ENCODE peak calls at places on chromosomes 7 and 10, in eight cellular contexts. One of them, this sample, is unnamed.

GRCh38 chr10:26214538-26215461 is 1.8 kb upstream of the GAD2 start:
- DNase-seq in NAMALWA: no peak
- DNase-seq in NCI-H2171 treated with DMSO at 0.1 percent for 48 hours: no peak
- DNase-seq in cerebellar cortex: no peak
- DNase-seq in GM13976: peak
- DNase-seq in RCC 7860: no peak
- DNase-seq in EH: no peak
- DNase-seq in activated T-cell treated with anti-CD3 and anti-CD28 coated beads, Interleukin-2, amount 50 U/mL, for 72 hours: no peak
- DNase-seq in this sample: no peak

GRCh38 chr7:151674161-151674920 is 154.6 kb upstream of the RHEB start:
- DNase-seq in NAMALWA: no peak
- DNase-seq in NCI-H2171 treated with DMSO at 0.1 percent for 48 hours: peak
- DNase-seq in cerebellar cortex: no peak
- DNase-seq in GM13976: no peak
- DNase-seq in RCC 7860: no peak
- DNase-seq in EH: no peak
- DNase-seq in activated T-cell treated with anti-CD3 and anti-CD28 coated beads, Interleukin-2, amount 50 U/mL, for 72 hours: no peak
- DNase-seq in this sample: no peak

GRCh38 chr7:122132341-122132740 is 11.7 kb downstream of the AASS start:
- DNase-seq in NAMALWA: no peak
- DNase-seq in NCI-H2171 treated with DMSO at 0.1 percent for 48 hours: no peak
- DNase-seq in cerebellar cortex: no peak
- DNase-seq in GM13976: no peak
- DNase-seq in RCC 7860: no peak
- DNase-seq in EH: peak
- DNase-seq in activated T-cell treated with anti-CD3 and anti-CD28 coated beads, Interleukin-2, amount 50 U/mL, for 72 hours: no peak
- DNase-seq in this sample: no peak

GRCh38 chr10:4229106-4229505 is 444.1 kb upstream of the KLF6 start:
- DNase-seq in NAMALWA: no peak
- DNase-seq in NCI-H2171 treated with DMSO at 0.1 percent for 48 hours: no peak
- DNase-seq in cerebellar cortex: no peak
- DNase-seq in GM13976: no peak
- DNase-seq in RCC 7860: no peak
- DNase-seq in EH: no peak
- DNase-seq in activated T-cell treated with anti-CD3 and anti-CD28 coated beads, Interleukin-2, amount 50 U/mL, for 72 hours: no peak
- DNase-seq in this sample: no peak

GRCh38 chr7:44152971-44153947 is 12.1 kb upstream of the MYL7 start:
- DNase-seq in NAMALWA: no peak
- DNase-seq in NCI-H2171 treated with DMSO at 0.1 percent for 48 hours: no peak
- DNase-seq in cerebellar cortex: no peak
- DNase-seq in GM13976: no peak
- DNase-seq in RCC 7860: no peak
- DNase-seq in EH: no peak
- DNase-seq in activated T-cell treated with anti-CD3 and anti-CD28 coated beads, Interleukin-2, amount 50 U/mL, for 72 hours: no peak
- DNase-seq in this sample: no peak

GRCh38 chr7:98617051-98617959 is at the start of gene NPTX2:
- DNase-seq in NAMALWA: no peak
- DNase-seq in NCI-H2171 treated with DMSO at 0.1 percent for 48 hours: peak
- DNase-seq in cerebellar cortex: peak
- DNase-seq in GM13976: no peak
- DNase-seq in RCC 7860: no peak
- DNase-seq in EH: peak
- DNase-seq in activated T-cell treated with anti-CD3 and anti-CD28 coated beads, Interleukin-2, amount 50 U/mL, for 72 hours: peak
- DNase-seq in this sample: peak

GRCh38 chr7:163298-163695 is 29.1 kb upstream of the FAM20C start:
- DNase-seq in NAMALWA: no peak
- DNase-seq in NCI-H2171 treated with DMSO at 0.1 percent for 48 hours: no peak
- DNase-seq in cerebellar cortex: peak
- DNase-seq in GM13976: no peak
- DNase-seq in RCC 7860: no peak
- DNase-seq in EH: no peak
- DNase-seq in activated T-cell treated with anti-CD3 and anti-CD28 coated beads, Interleukin-2, amount 50 U/mL, for 72 hours: no peak
- DNase-seq in this sample: no peak

GRCh38 chr10:116974442-116975005 is 30.5 kb downstream of the SHTN1 start:
- DNase-seq in NAMALWA: no peak
- DNase-seq in NCI-H2171 treated with DMSO at 0.1 percent for 48 hours: peak
- DNase-seq in cerebellar cortex: no peak
- DNase-seq in GM13976: no peak
- DNase-seq in RCC 7860: no peak
- DNase-seq in EH: peak
- DNase-seq in activated T-cell treated with anti-CD3 and anti-CD28 coated beads, Interleukin-2, amount 50 U/mL, for 72 hours: no peak
- DNase-seq in this sample: no peak

GRCh38 chr10:96656839-96657238 is 63.5 kb downstream of the PIK3AP1 start:
- DNase-seq in NAMALWA: no peak
- DNase-seq in NCI-H2171 treated with DMSO at 0.1 percent for 48 hours: no peak
- DNase-seq in cerebellar cortex: no peak
- DNase-seq in GM13976: no peak
- DNase-seq in RCC 7860: no peak
- DNase-seq in EH: no peak
- DNase-seq in activated T-cell treated with anti-CD3 and anti-CD28 coated beads, Interleukin-2, amount 50 U/mL, for 72 hours: no peak
- DNase-seq in this sample: no peak

GRCh38 chr7:69256634-69257081 is 341.6 kb upstream of the AUTS2 start:
- DNase-seq in NAMALWA: no peak
- DNase-seq in NCI-H2171 treated with DMSO at 0.1 percent for 48 hours: peak
- DNase-seq in cerebellar cortex: no peak
- DNase-seq in GM13976: no peak
- DNase-seq in RCC 7860: no peak
- DNase-seq in EH: no peak
- DNase-seq in activated T-cell treated with anti-CD3 and anti-CD28 coated beads, Interleukin-2, amount 50 U/mL, for 72 hours: no peak
- DNase-seq in this sample: no peak

GRCh38 chr7:106329971-106330733 is 45.4 kb upstream of the NAMPT start:
- DNase-seq in NAMALWA: no peak
- DNase-seq in NCI-H2171 treated with DMSO at 0.1 percent for 48 hours: no peak
- DNase-seq in cerebellar cortex: no peak
- DNase-seq in GM13976: no peak
- DNase-seq in RCC 7860: peak
- DNase-seq in EH: peak
- DNase-seq in activated T-cell treated with anti-CD3 and anti-CD28 coated beads, Interleukin-2, amount 50 U/mL, for 72 hours: no peak
- DNase-seq in this sample: no peak

GRCh38 chr7:48084727-48085432 is 4.2 kb upstream of the UPP1 start:
- DNase-seq in NAMALWA: peak
- DNase-seq in NCI-H2171 treated with DMSO at 0.1 percent for 48 hours: no peak
- DNase-seq in cerebellar cortex: no peak
- DNase-seq in GM13976: peak
- DNase-seq in RCC 7860: peak
- DNase-seq in EH: peak
- DNase-seq in activated T-cell treated with anti-CD3 and anti-CD28 coated beads, Interleukin-2, amount 50 U/mL, for 72 hours: peak
- DNase-seq in this sample: no peak

GRCh38 chr10:36251068-36251467 is 609.0 kb upstream of the FZD8 start:
- DNase-seq in NAMALWA: no peak
- DNase-seq in NCI-H2171 treated with DMSO at 0.1 percent for 48 hours: no peak
- DNase-seq in cerebellar cortex: no peak
- DNase-seq in GM13976: no peak
- DNase-seq in RCC 7860: no peak
- DNase-seq in EH: no peak
- DNase-seq in activated T-cell treated with anti-CD3 and anti-CD28 coated beads, Interleukin-2, amount 50 U/mL, for 72 hours: no peak
- DNase-seq in this sample: no peak

GRCh38 chr7:1563939-1564602 is 5.8 kb downstream of the PSMG3 start:
- DNase-seq in NAMALWA: no peak
- DNase-seq in NCI-H2171 treated with DMSO at 0.1 percent for 48 hours: no peak
- DNase-seq in cerebellar cortex: no peak
- DNase-seq in GM13976: no peak
- DNase-seq in RCC 7860: no peak
- DNase-seq in EH: no peak
- DNase-seq in activated T-cell treated with anti-CD3 and anti-CD28 coated beads, Interleukin-2, amount 50 U/mL, for 72 hours: no peak
- DNase-seq in this sample: no peak

GRCh38 chr7:66627876-66628360 is 763 bp upstream of the KCTD7 start:
- DNase-seq in NAMALWA: no peak
- DNase-seq in NCI-H2171 treated with DMSO at 0.1 percent for 48 hours: no peak
- DNase-seq in cerebellar cortex: no peak
- DNase-seq in GM13976: no peak
- DNase-seq in RCC 7860: no peak
- DNase-seq in EH: no peak
- DNase-seq in activated T-cell treated with anti-CD3 and anti-CD28 coated beads, Interleukin-2, amount 50 U/mL, for 72 hours: peak
- DNase-seq in this sample: peak

This sample was measured in NCI-H82.